ENCODE peak calls at places on chromosomes 12 and 14, in six cellular contexts. H is PC-9, D is pancreas, J is heart right ventricle, L is ascending aorta, M is aorta. V is an unnamed sample. For H3K4me1, the result is how much of the 10 kb centered on the place peaks cover.

GRCh38 chr14:100676089-100676685 is 50.5 kb upstream of the DLK1 start:
- DNase-seq in H (no peak), L (no peak), M (no peak), D (no peak), J (no peak), V (no peak)

GRCh38 chr14:99995700-99996356 is 69.4 kb upstream of the EVL start:
- DNase-seq in M (no peak), J (peak), D (peak), H (no peak), L (peak), V (no peak)

GRCh38 chr14:96272777-96273471 is 16.9 kb downstream of the BDKRB1 start:
- DNase-seq in D (no peak), M (no peak), H (no peak), J (no peak), L (no peak), V (no peak)

GRCh38 chr14:65101631-65102440 is 481 bp downstream of the MAX start:
- DNase-seq in H (no peak), M (peak), L (peak), J (peak), D (peak), V (peak)

GRCh38 chr12:60845696-60846095 is 1249.9 kb downstream of the SLC16A7 start:
- DNase-seq in J (no peak), L (no peak), H (no peak), M (no peak), D (no peak), V (no peak)

GRCh38 chr12:132686831-132687210 is 321 bp downstream of the POLE start:
- DNase-seq in M (no peak), D (no peak), H (no peak), L (no peak), J (no peak), V (no peak)

GRCh38 chr12:62472472-62472871 is 5.8 kb downstream of the MON2 start:
- DNase-seq in D (no peak), L (no peak), H (no peak), J (no peak), M (no peak), V (no peak)

GRCh38 chr14:47300801-47301200 is 374.6 kb downstream of the MDGA2 start:
- DNase-seq in D (no peak), M (no peak), J (no peak), H (no peak), L (no peak), V (no peak)

GRCh38 chr12:104582739-104583138 is 126.0 kb downstream of the CHST11 start:
- DNase-seq in L (no peak), H (no peak), D (no peak), M (no peak), J (no peak), V (no peak)

GRCh38 chr12:124835652-124836410 is 27.8 kb downstream of the SCARB1 start:
- DNase-seq in H (no peak), D (no peak), L (no peak), J (no peak), M (no peak), V (peak)

GRCh38 chr12:130183585-130184370 is 21.5 kb downstream of the FZD10 start:
- DNase-seq in D (no peak), M (peak), J (no peak), L (no peak), H (no peak), V (no peak)

GRCh38 chr14:100898465-100898864 is 5.1 kb downstream of the RTL1 start:
- DNase-seq in D (peak), M (peak), H (no peak), J (no peak), L (no peak), V (no peak)

GRCh38 chr12:76866726-76867125 is 12.1 kb downstream of the CSRP2 start:
- DNase-seq in J (no peak), M (no peak), D (no peak), H (no peak), L (no peak), V (no peak)

GRCh38 chr14:33734387-33734786 is 216.5 kb downstream of the EGLN3 start:
- DNase-seq in D (no peak), H (no peak), J (no peak), L (no peak), M (no peak), V (no peak)

GRCh38 chr14:53638966-53639365 is 317.7 kb downstream of the BMP4 start:
- DNase-seq in M (no peak), L (no peak), D (no peak), J (no peak), H (no peak), V (no peak)

GRCh38 chr12:14264777-14265176 is 100.7 kb upstream of the ATF7IP start:
- DNase-seq in H (no peak), L (no peak), D (no peak), M (no peak), J (no peak), V (no peak)

GRCh38 chr12:63764481-63764880 is 15.2 kb upstream of the RXYLT1 start:
- DNase-seq in J (no peak), M (no peak), D (no peak), L (no peak), H (no peak), V (no peak)

GRCh38 chr14:33782923-33783322 is 168.0 kb downstream of the EGLN3 start:
- DNase-seq in H (no peak), J (no peak), L (no peak), D (no peak), M (no peak), V (no peak)

GRCh38 chr12:46650688-46651087 is 175.1 kb downstream of the SLC38A4 start:
- DNase-seq in L (no peak), H (no peak), M (no peak), D (no peak), J (no peak), V (no peak)

GRCh38 chr12:52029686-52030085 is 21.6 kb upstream of the NR4A1 start:
- DNase-seq in L (no peak), J (no peak), M (no peak), H (peak), D (no peak), V (no peak)

GRCh38 chr12:124379938-124380754 is 85.3 kb downstream of the RFLNA start:
- DNase-seq in M (peak), H (no peak), J (peak), D (no peak), L (peak), V (peak)

GRCh38 chr12:123094349-123095073 is 56.4 kb downstream of the PITPNM2 start:
- DNase-seq in M (peak), D (peak), H (peak), L (peak), J (no peak), V (no peak)

GRCh38 chr12:12560587-12561304 is 1.9 kb downstream of the DUSP16 start:
- DNase-seq in H (peak), M (no peak), L (peak), J (peak), D (peak), V (no peak)

GRCh38 chr14:21070083-21070609 is at the start of gene ARHGEF40:
- DNase-seq in H (no peak), L (peak), M (peak), D (peak), J (peak), V (peak)

GRCh38 chr14:69695664-69696527 is 71.0 kb upstream of the SRSF5 start:
- DNase-seq in J (no peak), H (no peak), D (no peak), L (no peak), M (no peak), V (no peak)

GRCh38 chr12:93790472-93791152 is 113.4 kb downstream of the CRADD start:
- DNase-seq in L (no peak), D (no peak), M (no peak), J (no peak), H (peak), V (no peak)

GRCh38 chr14:97196336-97196735 is 399.2 kb downstream of the VRK1 start:
- DNase-seq in M (no peak), H (no peak), L (no peak), D (no peak), J (no peak), V (no peak)

GRCh38 chr12:13530966-13531365 is 334.4 kb downstream of the EMP1 start:
- DNase-seq in H (no peak), M (no peak), D (no peak), L (no peak), J (no peak), V (no peak)

GRCh38 chr14:37171678-37172023 is 755 bp downstream of the SLC25A21 start:
- DNase-seq in L (no peak), M (no peak), D (no peak), J (no peak), H (no peak), V (no peak)

GRCh38 chr12:29726321-29726692 is 57.4 kb downstream of the TMTC1 start:
- DNase-seq in M (no peak), H (no peak), J (peak), D (no peak), L (no peak), V (no peak)

GRCh38 chr14:51564986-51565604 is 86.6 kb upstream of the FRMD6 start:
- DNase-seq in D (no peak), J (no peak), M (no peak), L (no peak), H (peak), V (no peak)

GRCh38 chr12:108989381-108989780 is 31.5 kb downstream of the SVOP start:
- DNase-seq in D (no peak), M (no peak), J (no peak), H (no peak), L (no peak), V (no peak)

GRCh38 chr14:23047751-23048693 is 6.0 kb downstream of the PSMB11 start:
- DNase-seq in M (peak), D (no peak), L (no peak), H (no peak), J (no peak), V (no peak)

GRCh38 chr14:32841698-32842097 is 97.0 kb upstream of the NPAS3 start:
- DNase-seq in M (no peak), D (no peak), J (no peak), H (no peak), L (no peak), V (no peak)

GRCh38 chr12:24625103-24625502 is 323.8 kb downstream of the BCAT1 start:
- DNase-seq in M (no peak), J (no peak), H (no peak), L (no peak), D (no peak), V (peak)

GRCh38 chr12:111602348-111602747 is 3.2 kb upstream of the ATXN2 start:
- DNase-seq in J (no peak), D (no peak), H (no peak), M (no peak), L (no peak), V (no peak)

GRCh38 chr12:31362759-31363415 is 36.9 kb upstream of the SINHCAF start:
- DNase-seq in H (peak), J (no peak), M (no peak), L (no peak), D (no peak), V (no peak)

GRCh38 chr12:124914392-124915248 is at the start of gene UBC:
- DNase-seq in D (peak), H (peak), J (peak), L (peak), M (peak), V (peak)

DNA sequence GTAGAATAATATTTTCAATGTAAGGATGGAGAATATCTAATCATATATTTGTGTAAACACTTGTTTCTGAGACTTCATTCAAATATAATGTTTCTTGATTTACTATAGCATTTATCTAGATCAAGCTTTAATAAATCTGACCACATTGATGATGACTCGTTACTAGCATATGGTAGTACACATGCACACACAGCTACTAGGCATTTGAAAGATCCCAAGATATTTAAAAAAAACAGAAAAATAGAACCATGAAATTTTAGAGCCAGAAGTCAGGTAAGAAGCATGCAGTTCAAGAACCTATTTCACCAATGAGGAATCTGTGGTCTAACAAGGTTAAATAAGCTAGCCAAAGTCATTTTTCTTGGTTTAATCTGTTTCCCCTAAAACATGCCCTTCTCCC is 32.0 kb downstream of the DCP1B start:
- DNase-seq in H (no peak), M (no peak), D (no peak), L (no peak), J (no peak), V (no peak)
- H3K4me1 ChIP-seq in H (under half), M (under half), D (under half), L (under half), J (under half), V (under half)

DNA sequence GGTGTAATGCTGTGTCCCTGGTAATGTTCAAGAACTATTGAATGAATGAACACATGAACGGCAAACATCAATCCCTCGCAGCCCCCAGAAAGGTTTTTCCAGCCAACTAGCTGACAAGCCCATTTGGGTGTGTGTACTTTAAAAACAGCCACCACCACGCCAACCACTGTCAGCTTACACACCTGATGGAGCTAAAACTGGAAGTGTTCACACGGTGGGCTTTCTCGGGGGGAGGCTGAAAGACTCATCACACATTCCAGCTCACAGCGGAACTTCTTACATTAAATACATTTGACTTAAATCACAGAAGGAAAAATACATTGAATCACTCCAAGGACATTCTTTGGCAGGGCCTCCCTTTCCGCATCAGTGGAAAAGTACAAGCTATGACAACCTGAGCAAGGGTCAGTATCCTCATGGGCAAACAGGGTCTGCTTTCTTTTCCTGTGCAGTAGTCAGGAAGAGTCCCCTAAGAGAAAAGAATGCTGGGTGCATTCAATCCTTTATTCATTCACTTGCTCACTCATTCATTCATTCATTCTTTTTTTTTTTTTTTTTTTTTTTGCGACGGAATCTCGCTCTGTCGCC is 31.0 kb upstream of the TC2N start:
- DNase-seq in H (no peak), D (no peak), J (no peak), L (peak), M (no peak), V (no peak)
- H3K4me1 ChIP-seq in H (under half), D (under half), J (half or more), L (under half), M (under half), V (under half)

DNA sequence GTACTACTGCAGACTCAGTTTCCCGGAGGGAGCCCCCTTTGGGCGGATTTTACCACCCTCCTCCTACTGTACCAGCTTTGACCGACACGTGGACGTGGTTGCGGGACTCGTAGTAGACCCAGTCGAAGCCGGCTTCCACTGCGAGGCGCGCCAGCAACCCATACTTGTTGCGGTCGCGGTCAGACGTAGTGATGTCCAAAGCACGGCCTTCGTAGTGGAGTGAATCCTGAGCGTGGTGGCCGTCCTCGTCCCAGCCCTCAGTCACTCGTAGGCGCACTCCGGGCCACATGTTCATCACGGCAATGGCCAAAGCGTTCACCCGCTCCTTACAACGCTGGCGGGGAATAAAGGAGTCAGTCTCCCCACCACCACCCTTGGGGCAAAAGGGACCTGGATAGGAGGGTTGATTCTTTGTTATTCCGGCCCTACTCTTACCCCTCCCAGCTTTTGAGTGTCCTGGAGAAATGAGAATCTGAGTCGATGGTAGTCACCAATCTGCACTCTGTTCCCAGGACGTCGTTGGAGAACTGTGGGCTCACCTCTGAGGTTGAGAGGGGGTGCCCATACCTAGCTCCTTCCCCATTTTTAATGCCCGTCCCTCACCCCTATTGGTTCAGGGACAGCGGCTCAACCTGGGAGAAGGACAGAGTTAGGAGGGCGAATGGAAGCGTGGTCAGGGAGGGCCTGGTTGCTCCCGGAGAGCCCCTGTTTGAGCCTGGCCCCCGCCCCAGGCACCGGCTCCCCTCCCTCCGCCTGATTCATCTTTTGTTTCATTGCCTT is 3.4 kb downstream of the DHH start:
- DNase-seq in J (no peak), M (peak), L (no peak), H (no peak), D (no peak), V (no peak)
- H3K4me1 ChIP-seq in J (half or more), M (under half), L (under half), H (under half), D (under half), V (half or more)

GRCh38 chr14:88785911-88786310 is 6.8 kb downstream of the EML5 start:
- DNase-seq in H (no peak), M (no peak), J (no peak), D (no peak), L (no peak), V (no peak)
- H3K4me1 ChIP-seq in H (under half), M (under half), J (under half), D (under half), L (under half), V (under half)

GRCh38 chr14:104676694-104677505 is 12.5 kb upstream of the INF2 start:
- DNase-seq in L (peak), J (no peak), H (no peak), D (peak), M (peak), V (peak)

GRCh38 chr14:104678901-104679705 is 10.3 kb upstream of the INF2 start:
- DNase-seq in H (no peak), J (no peak), D (no peak), L (peak), M (no peak), V (no peak)

GRCh38 chr14:104677506-104678332 is 11.7 kb upstream of the INF2 start:
- DNase-seq in L (peak), D (peak), M (peak), J (peak), H (peak), V (peak)

GRCh38 chr14:104680056-104680805 is 9.2 kb upstream of the INF2 start:
- DNase-seq in J (no peak), H (peak), M (peak), L (peak), D (peak), V (no peak)

GRCh38 chr14:104678346-104678745 is 11.1 kb upstream of the INF2 start:
- DNase-seq in J (peak), M (no peak), D (no peak), H (no peak), L (no peak), V (no peak)
- H3K4me1 ChIP-seq in J (half or more), M (under half), D (under half), H (half or more), L (under half), V (half or more)